ENCODE peak calls at places on chromosomes 1 and 21, in seven cellular contexts. J, W, G, L, M, E and T are unnamed samples.
A peak's percentile ranks its signal among the peaks of the same experiment; 100 is the strongest.

GRCh38 chr1:112514901-112515300 is 6.1 kb downstream of the WNT2B start:
- DNase-seq in L (no peak), G (no peak), W (no peak), M (no peak), E (no peak), J (no peak), T (no peak)

GRCh38 chr1:168709407-168709891 is 19.6 kb downstream of the DPT start:
- DNase-seq in W (peak; percentile 36), L (no peak), E (peak; percentile 72), M (peak; percentile 84), J (peak; percentile 99), G (no peak), T (peak; percentile 79)

GRCh38 chr1:32939655-32940371 is 24.8 kb downstream of the RNF19B start:
- DNase-seq in G (no peak), J (peak; percentile 93), W (peak; percentile 80), M (no peak), E (peak; percentile 90), L (peak; percentile 65), T (peak; percentile 87)

GRCh38 chr1:202834771-202835547 is 24.2 kb downstream of the PCAT6 start:
- DNase-seq in G (no peak), E (peak; percentile 67), J (no peak), M (no peak), L (no peak), W (no peak), T (no peak)

GRCh38 chr1:22540311-22540710 is 23.0 kb upstream of the EPHA8 start:
- DNase-seq in L (no peak), M (no peak), E (peak; percentile 15), W (peak; percentile 4), G (no peak), J (no peak), T (no peak)

GRCh38 chr1:60825593-60825992 is 256.8 kb upstream of the NFIA start:
- DNase-seq in W (no peak), M (no peak), J (no peak), L (no peak), E (no peak), G (no peak), T (no peak)

GRCh38 chr1:114428083-114428754 is 82.8 kb downstream of the TRIM33 start:
- DNase-seq in E (peak; percentile 15), L (no peak), J (no peak), M (peak; percentile 3), G (no peak), W (peak; percentile 5), T (no peak)

GRCh38 chr1:203017707-203018106 is 8.6 kb upstream of the PPFIA4 start:
- DNase-seq in E (no peak), M (no peak), L (no peak), J (no peak), W (no peak), G (no peak), T (no peak)

GRCh38 chr1:27357281-27358037 is 9.3 kb downstream of the MAP3K6 start:
- DNase-seq in W (peak; percentile 35), J (no peak), G (peak; percentile 72), E (peak; percentile 65), L (peak; percentile 78), M (peak; percentile 45), T (peak; percentile 24)

GRCh38 chr1:69553726-69554125 is 14.0 kb upstream of the LRRC7 start:
- DNase-seq in E (no peak), W (no peak), G (no peak), L (no peak), M (no peak), J (no peak), T (no peak)

GRCh38 chr1:202168861-202169260 is 8.5 kb upstream of the PTPN7 start:
- DNase-seq in W (no peak), E (no peak), G (no peak), J (no peak), M (no peak), L (no peak), T (no peak)

GRCh38 chr1:156523801-156524480 is 23.4 kb upstream of the MEF2D start:
- DNase-seq in L (no peak), M (no peak), W (no peak), J (no peak), G (no peak), E (no peak), T (no peak)

GRCh38 chr1:64171797-64172281 is 31.6 kb upstream of the UBE2U start:
- DNase-seq in G (no peak), M (peak; percentile 52), E (peak; percentile 76), L (no peak), J (peak; percentile 81), W (no peak), T (no peak)

GRCh38 chr1:185315364-185316108 is 1.5 kb downstream of the IVNS1ABP start:
- DNase-seq in E (no peak), M (peak; percentile 29), W (no peak), L (no peak), J (no peak), G (no peak), T (no peak)

GRCh38 chr1:152179566-152179965 is 20.5 kb upstream of the RPTN start:
- DNase-seq in J (no peak), E (peak; percentile 62), L (no peak), W (peak; percentile 43), M (no peak), G (no peak), T (peak; percentile 87)

GRCh38 chr1:66739401-66740157 is 12.7 kb upstream of the DYNLT5 start:
- DNase-seq in W (no peak), E (no peak), M (no peak), G (no peak), J (no peak), L (no peak), T (no peak)

GRCh38 chr1:26317612-26318337 is at the start of gene CD52:
- DNase-seq in L (no peak), J (no peak), G (peak; percentile 61), M (no peak), W (no peak), E (no peak), T (no peak)

GRCh38 chr1:12708396-12708795 is 7.5 kb upstream of the AADACL3 start:
- DNase-seq in J (no peak), E (no peak), W (no peak), M (no peak), L (no peak), G (no peak), T (no peak)

GRCh38 chr1:50968021-50968883 is 1.8 kb upstream of the CDKN2C start:
- DNase-seq in J (peak; percentile 84), E (peak; percentile 92), L (peak; percentile 95), W (peak; percentile 89), G (peak; percentile 82), M (peak; percentile 96), T (peak; percentile 96)

GRCh38 chr1:24179251-24179895 is 7.7 kb downstream of the IFNLR1 start:
- DNase-seq in J (no peak), M (no peak), L (no peak), E (no peak), W (no peak), G (no peak), T (no peak)

GRCh38 chr1:11990303-11991032 is 10.2 kb downstream of the MFN2 start:
- DNase-seq in L (peak; percentile 72), J (no peak), G (no peak), M (no peak), E (peak; percentile 41), W (no peak), T (no peak)

GRCh38 chr1:46166521-46167462 is 8.1 kb upstream of the TSPAN1 start:
- DNase-seq in E (no peak), J (no peak), G (no peak), L (peak; percentile 50), W (no peak), M (no peak), T (no peak)

GRCh38 chr1:93349231-93350135 is 3.8 kb downstream of the DR1 start:
- DNase-seq in L (no peak), E (peak; percentile 52), G (no peak), J (peak; percentile 19), M (peak; percentile 14), W (no peak), T (no peak)

GRCh38 chr1:30381266-30381665 is 342.1 kb downstream of the MATN1 start:
- DNase-seq in M (no peak), G (no peak), L (no peak), J (no peak), E (no peak), W (no peak), T (no peak)

GRCh38 chr21:45108808-45109800 is 34.7 kb downstream of the ADARB1 start:
- DNase-seq in E (no peak), W (no peak), J (no peak), M (no peak), L (no peak), G (no peak), T (no peak)

GRCh38 chr1:21268281-21269239 is 21.7 kb downstream of the ECE1 start:
- DNase-seq in E (no peak), J (no peak), W (no peak), M (no peak), G (no peak), L (no peak), T (no peak)

GRCh38 chr1:230069813-230070212 is 2.8 kb downstream of the GALNT2 start:
- DNase-seq in M (no peak), L (no peak), W (no peak), E (peak; percentile 71), J (no peak), G (no peak), T (no peak)
- H3K4me3 ChIP-seq in M (no peak overlapping the region), L (no peak overlapping the region), W (no peak overlapping the region), E (no peak overlapping the region), J (no peak overlapping the region), G (no peak overlapping the region), T (no peak overlapping the region)

GRCh38 chr1:210586785-210587184 is 258.1 kb downstream of the HHAT start:
- DNase-seq in L (no peak), J (no peak), W (no peak), E (no peak), M (no peak), G (no peak), T (no peak)

GRCh38 chr1:210588357-210588756 is 259.7 kb downstream of the HHAT start:
- DNase-seq in E (no peak), W (no peak), L (no peak), G (no peak), M (no peak), J (no peak), T (no peak)

GRCh38 chr1:210584439-210585113 is 255.9 kb downstream of the HHAT start:
- DNase-seq in M (peak; percentile 62), J (peak; percentile 47), L (peak; percentile 68), W (peak; percentile 67), G (peak; percentile 25), E (peak; percentile 86), T (peak; percentile 71)

GRCh38 chr1:210587547-210587946 is 258.8 kb downstream of the HHAT start:
- DNase-seq in J (peak; percentile 76), E (no peak), L (peak; percentile 50), W (peak; percentile 14), G (no peak), M (no peak), T (no peak)

GRCh38 chr1:210582186-210582981 is 253.7 kb downstream of the HHAT start:
- DNase-seq in G (no peak), J (no peak), E (no peak), M (no peak), L (no peak), W (no peak), T (no peak)
- H3K4me3 ChIP-seq in G (no peak overlapping the region), J (no peak overlapping the region), E (no peak overlapping the region), M (no peak overlapping the region), L (no peak overlapping the region), W (no peak overlapping the region), T (no peak overlapping the region)

GRCh38 chr1:9792156-9793042 is 31.4 kb downstream of the CLSTN1 start:
- DNase-seq in L (no peak), J (peak; percentile 26), W (peak; percentile 18), M (no peak), G (no peak), E (peak; percentile 32), T (peak; percentile 35)
- H3K4me3 ChIP-seq in L (no peak overlapping the region), J (no peak overlapping the region), W (no peak overlapping the region), M (no peak overlapping the region), G (no peak overlapping the region), E (no peak overlapping the region), T (no peak overlapping the region)

GRCh38 chr1:220044683-220045355 is 1.5 kb downstream of the EPRS1 start:
- DNase-seq in E (no peak), G (no peak), J (no peak), L (no peak), M (no peak), W (no peak), T (no peak)
- H3K4me3 ChIP-seq in E (peak overlapping the region; percentile 96), G (peak overlapping the region; percentile 81), J (peak overlapping the region; percentile 91), L (no peak overlapping the region), M (no peak overlapping the region), W (peak overlapping the region; percentile 96), T (peak overlapping the region; percentile 89)